ENCODE peak calls at places on chromosomes 16 and 17, in six cellular contexts. One of them, this sample, is unnamed.

GRCh38 chr17:40818733-40819527 is 3.5 kb downstream of the KRT10 start:
- DNase-seq in HS-27A: no peak
- DNase-seq in A549: peak; percentile 80
- DNase-seq in NCI-H460: peak; percentile 76
- DNase-seq in erythroblast: peak; percentile 90
- DNase-seq in HuH-7: peak; percentile 43
- DNase-seq in this sample: peak; percentile 81

GRCh38 chr17:54172654-54173316 is 350.1 kb downstream of the KIF2B start:
- DNase-seq in HS-27A: no peak
- DNase-seq in A549: peak; percentile 5
- DNase-seq in NCI-H460: no peak
- DNase-seq in erythroblast: peak; percentile 0
- DNase-seq in HuH-7: no peak
- DNase-seq in this sample: peak; percentile 50

GRCh38 chr17:58233547-58233946 is 4.8 kb upstream of the LPO start:
- DNase-seq in HS-27A: no peak
- DNase-seq in A549: no peak
- DNase-seq in NCI-H460: no peak
- DNase-seq in erythroblast: no peak
- DNase-seq in HuH-7: no peak
- DNase-seq in this sample: no peak

GRCh38 chr17:17106716-17107115 is 64.5 kb downstream of the MPRIP start:
- DNase-seq in HS-27A: no peak
- DNase-seq in A549: no peak
- DNase-seq in NCI-H460: no peak
- DNase-seq in erythroblast: no peak
- DNase-seq in HuH-7: no peak
- DNase-seq in this sample: no peak

GRCh38 chr17:352421-353212 is at the start of gene RPH3AL:
- DNase-seq in HS-27A: no peak
- DNase-seq in A549: peak; percentile 94
- DNase-seq in NCI-H460: peak; percentile 93
- DNase-seq in erythroblast: no peak
- DNase-seq in HuH-7: peak; percentile 75
- DNase-seq in this sample: no peak

GRCh38 chr17:65079489-65079900 is 23.0 kb upstream of the GNA13 start:
- DNase-seq in HS-27A: no peak
- DNase-seq in A549: no peak
- DNase-seq in NCI-H460: no peak
- DNase-seq in erythroblast: no peak
- DNase-seq in HuH-7: no peak
- DNase-seq in this sample: peak; percentile 65

GRCh38 chr17:40130352-40131042 is 8.7 kb downstream of the MSL1 start:
- DNase-seq in HS-27A: no peak
- DNase-seq in A549: no peak
- DNase-seq in NCI-H460: no peak
- DNase-seq in erythroblast: no peak
- DNase-seq in HuH-7: no peak
- DNase-seq in this sample: no peak

GRCh38 chr16:23924138-23924537 is 88.4 kb downstream of the PRKCB start:
- DNase-seq in HS-27A: no peak
- DNase-seq in A549: no peak
- DNase-seq in NCI-H460: no peak
- DNase-seq in erythroblast: no peak
- DNase-seq in HuH-7: no peak
- DNase-seq in this sample: no peak

GRCh38 chr17:28272166-28272565 is 46.8 kb upstream of the TMEM97 start:
- DNase-seq in HS-27A: no peak
- DNase-seq in A549: no peak
- DNase-seq in NCI-H460: no peak
- DNase-seq in erythroblast: no peak
- DNase-seq in HuH-7: no peak
- DNase-seq in this sample: no peak

GRCh38 chr16:7363397-7364053 is 30.9 kb downstream of the RBFOX1 start:
- DNase-seq in HS-27A: no peak
- DNase-seq in A549: no peak
- DNase-seq in NCI-H460: no peak
- DNase-seq in erythroblast: no peak
- DNase-seq in HuH-7: no peak
- DNase-seq in this sample: no peak

GRCh38 chr16:49365711-49366509 is 7.7 kb upstream of the C16orf78 start:
- DNase-seq in HS-27A: no peak
- DNase-seq in A549: no peak
- DNase-seq in NCI-H460: no peak
- DNase-seq in erythroblast: no peak
- DNase-seq in HuH-7: no peak
- DNase-seq in this sample: no peak

GRCh38 chr17:39027037-39027436 is 59.8 kb upstream of the FBXO47 start:
- DNase-seq in HS-27A: no peak
- DNase-seq in A549: peak; percentile 40
- DNase-seq in NCI-H460: no peak
- DNase-seq in erythroblast: no peak
- DNase-seq in HuH-7: peak; percentile 26
- DNase-seq in this sample: no peak

GRCh38 chr17:48749621-48750553 is 21.3 kb upstream of the HOXB13 start:
- DNase-seq in HS-27A: no peak
- DNase-seq in A549: no peak
- DNase-seq in NCI-H460: no peak
- DNase-seq in erythroblast: no peak
- DNase-seq in HuH-7: no peak
- DNase-seq in this sample: no peak

GRCh38 chr16:79943738-79944137 is 343.2 kb upstream of the MAF start:
- DNase-seq in HS-27A: no peak
- DNase-seq in A549: no peak
- DNase-seq in NCI-H460: no peak
- DNase-seq in erythroblast: no peak
- DNase-seq in HuH-7: no peak
- DNase-seq in this sample: no peak

GRCh38 chr16:78745491-78746019 is 646.1 kb downstream of the WWOX start:
- DNase-seq in HS-27A: no peak
- DNase-seq in A549: no peak
- DNase-seq in NCI-H460: no peak
- DNase-seq in erythroblast: no peak
- DNase-seq in HuH-7: no peak
- DNase-seq in this sample: no peak

GRCh38 chr16:89338863-89339262 is 121.4 kb downstream of the ZNF778 start:
- DNase-seq in HS-27A: no peak
- DNase-seq in A549: no peak
- DNase-seq in NCI-H460: no peak
- DNase-seq in erythroblast: no peak
- DNase-seq in HuH-7: peak; percentile 89
- DNase-seq in this sample: no peak

GRCh38 chr16:29809850-29810698 is 1.9 kb upstream of the PRRT2 start:
- DNase-seq in HS-27A: no peak
- DNase-seq in A549: no peak
- DNase-seq in NCI-H460: no peak
- DNase-seq in erythroblast: no peak
- DNase-seq in HuH-7: no peak
- DNase-seq in this sample: peak; percentile 14

GRCh38 chr16:68348645-68349445 is 38.0 kb downstream of the PRMT7 start:
- DNase-seq in HS-27A: no peak
- DNase-seq in A549: no peak
- DNase-seq in NCI-H460: no peak
- DNase-seq in erythroblast: no peak
- DNase-seq in HuH-7: no peak
- DNase-seq in this sample: no peak

GRCh38 chr16:86377251-86378022 is 132.9 kb upstream of the FOXF1 start:
- DNase-seq in HS-27A: no peak
- DNase-seq in A549: no peak
- DNase-seq in NCI-H460: no peak
- DNase-seq in erythroblast: no peak
- DNase-seq in HuH-7: no peak
- DNase-seq in this sample: no peak

GRCh38 chr16:19710191-19710908 is 7.7 kb downstream of the KNOP1 start:
- DNase-seq in HS-27A: no peak
- DNase-seq in A549: no peak
- DNase-seq in NCI-H460: no peak
- DNase-seq in erythroblast: peak; percentile 37
- DNase-seq in HuH-7: no peak
- DNase-seq in this sample: no peak

GRCh38 chr16:31043352-31043751 is 10.0 kb downstream of the STX4 start:
- DNase-seq in HS-27A: no peak
- DNase-seq in A549: no peak
- DNase-seq in NCI-H460: no peak
- DNase-seq in erythroblast: no peak
- DNase-seq in HuH-7: no peak
- DNase-seq in this sample: no peak